ENCODE peak calls at places on chromosomes 12 and 14, in five cellular contexts. F is lung, Y is lower lobe of right lung, U is sigmoid colon, I is fibroblast of mammary gland. T is an unnamed sample.

GRCh38 chr12:75862692-75863471 is 168.7 kb downstream of the PHLDA1 start:
- DNase-seq in F (no peak), Y (no peak), U (no peak), I (peak), T (peak)

GRCh38 chr14:52222901-52223300 is 44.6 kb upstream of the PTGDR start:
- DNase-seq in F (no peak), Y (no peak), U (no peak), I (no peak), T (no peak)

GRCh38 chr14:92969470-92970232 is 46.7 kb downstream of the CHGA start:
- DNase-seq in F (no peak), Y (peak), U (no peak), I (no peak), T (no peak)

GRCh38 chr14:98580131-98580678 is 691.8 kb downstream of the BCL11B start:
- DNase-seq in F (peak), Y (no peak), U (no peak), I (no peak), T (peak)

GRCh38 chr12:92987846-92988621 is 58.9 kb upstream of the EEA1 start:
- DNase-seq in F (peak), Y (peak), U (no peak), I (no peak), T (no peak)

GRCh38 chr12:3489057-3489456 is 1.9 kb upstream of the PRMT8 start:
- DNase-seq in F (no peak), Y (no peak), U (no peak), I (peak), T (no peak)

GRCh38 chr14:61934385-61934784 is 172.2 kb downstream of the SNAPC1 start:
- DNase-seq in F (no peak), Y (no peak), U (no peak), I (peak), T (peak)

GRCh38 chr14:99231850-99232401 is 40.1 kb downstream of the BCL11B start:
- DNase-seq in F (no peak), Y (peak), U (no peak), I (no peak), T (no peak)

GRCh38 chr14:51552768-51553426 is 98.8 kb upstream of the FRMD6 start:
- DNase-seq in F (no peak), Y (no peak), U (no peak), I (no peak), T (peak)

GRCh38 chr14:75928587-75929230 is 53.1 kb downstream of the TGFB3 start:
- DNase-seq in F (no peak), Y (no peak), U (no peak), I (peak), T (no peak)

GRCh38 chr12:6613015-6613775 is 6.0 kb upstream of the CHD4 start:
- DNase-seq in F (peak), Y (peak), U (peak), I (peak), T (peak)

GRCh38 chr14:95573313-95573712 is 38.5 kb downstream of the GLRX5 start:
- DNase-seq in F (no peak), Y (no peak), U (no peak), I (no peak), T (no peak)

GRCh38 chr12:54172102-54172630 is 16.6 kb downstream of the SMUG1 start:
- DNase-seq in F (no peak), Y (no peak), U (no peak), I (no peak), T (no peak)

DNA sequence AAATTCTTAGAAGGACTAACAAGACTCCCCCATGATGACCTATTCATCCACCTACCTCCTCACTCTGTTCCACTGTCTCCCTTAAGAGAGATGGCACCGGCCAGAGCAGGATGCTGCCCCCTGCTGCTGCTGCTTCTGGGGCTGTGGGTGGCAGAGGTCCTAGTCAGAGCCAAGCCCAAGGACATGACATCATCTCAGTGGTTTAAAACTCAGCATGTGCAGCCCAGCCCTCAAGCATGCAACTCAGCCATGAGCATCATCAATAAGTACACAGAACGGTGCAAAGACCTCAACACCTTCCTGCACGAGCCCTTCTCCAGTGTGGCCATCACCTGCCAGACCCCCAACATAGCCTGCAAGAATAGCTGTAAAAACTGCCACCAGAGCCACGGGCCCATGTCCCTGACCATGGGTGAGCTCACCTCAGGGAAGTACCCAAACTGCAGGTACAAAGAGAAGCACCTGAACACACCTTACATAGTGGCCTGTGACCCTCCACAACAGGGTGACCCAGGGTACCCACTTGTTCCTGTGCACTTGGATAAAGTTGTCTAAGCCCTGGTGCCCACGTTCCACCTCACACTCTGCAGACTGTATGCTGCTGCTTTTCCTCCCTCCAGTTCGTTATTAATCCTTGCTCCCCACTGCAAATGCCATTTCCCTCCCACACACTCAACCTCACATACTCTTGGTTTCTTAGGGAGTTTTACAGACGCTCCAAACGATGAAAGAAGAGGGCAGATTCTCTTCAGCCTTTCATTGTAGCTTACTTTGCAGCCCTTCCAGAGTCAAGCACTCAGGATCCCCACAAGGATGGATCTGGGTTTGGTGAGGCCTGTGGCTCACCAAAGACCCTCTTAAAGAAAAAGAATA is at the start of gene RNASE8:
- DNase-seq in F (no peak), Y (no peak), U (no peak), I (peak), T (no peak)
- TF ChIP-seq CTCF in F (no peak), Y (no peak), U (no peak), I (peak), T (no peak)

DNA sequence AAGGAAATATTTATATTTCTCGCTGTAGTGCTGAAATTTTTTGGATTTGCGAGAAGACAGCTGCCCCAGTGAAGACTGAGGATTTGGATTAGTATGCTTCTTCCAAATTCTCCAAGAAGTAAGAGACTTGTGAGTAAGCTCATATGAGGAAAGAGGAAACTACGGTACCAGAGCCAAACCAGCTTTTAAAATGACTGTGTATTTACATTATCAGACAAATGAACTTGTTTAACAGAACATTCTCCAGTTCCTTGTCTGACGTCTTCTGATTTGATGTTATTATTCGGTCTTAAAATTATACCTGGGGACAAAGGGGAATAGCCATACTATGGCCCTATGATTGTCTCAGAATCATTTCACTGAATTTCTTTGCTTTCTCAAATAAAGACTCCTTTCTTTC is 8.0 kb downstream of the CLEC12B start:
- DNase-seq in F (no peak), Y (no peak), U (no peak), I (no peak), T (peak)
- TF ChIP-seq CTCF in F (no peak), Y (no peak), U (no peak), I (no peak), T (no peak)

DNA sequence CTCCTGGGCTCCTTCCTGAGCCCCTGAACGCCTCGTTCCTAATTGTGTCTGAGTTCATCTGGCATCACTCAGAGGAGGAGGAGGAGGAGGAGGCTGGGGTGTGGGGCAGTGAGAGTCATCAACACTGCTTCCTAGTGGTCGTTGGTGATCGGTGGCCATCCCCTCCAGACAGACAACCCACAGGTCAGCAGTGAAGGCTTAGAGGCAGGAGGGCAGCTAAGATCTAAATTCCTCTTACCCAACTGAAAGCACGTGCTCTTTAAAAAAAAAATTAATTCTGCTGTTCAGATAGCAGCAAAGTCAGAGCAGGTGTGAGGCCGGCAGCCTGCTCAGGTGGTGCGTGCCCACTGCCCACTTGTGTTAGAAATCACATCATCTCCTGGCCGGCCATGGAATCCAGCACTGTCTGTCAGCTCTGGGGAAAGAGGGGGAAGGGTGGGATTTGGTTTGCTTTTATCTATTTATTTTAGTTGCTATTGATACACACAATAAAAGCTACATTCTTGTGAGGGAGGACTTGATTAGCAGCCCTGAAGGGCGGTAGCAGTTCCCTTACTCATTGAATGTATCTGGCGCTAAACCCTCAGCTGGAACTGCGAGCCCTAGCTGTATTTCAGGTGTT is 46.6 kb downstream of the PPP2R5C start:
- DNase-seq in F (no peak), Y (no peak), U (no peak), I (peak), T (no peak)
- TF ChIP-seq CTCF in F (no peak), Y (no peak), U (no peak), I (peak), T (peak)

GRCh38 chr14:65282909-65283253 is 129.6 kb upstream of the FUT8 start:
- DNase-seq in F (no peak), Y (no peak), U (no peak), I (no peak), T (no peak)
- TF ChIP-seq CTCF in F (no peak), Y (no peak), U (no peak), I (no peak), T (no peak)

GRCh38 chr14:57871487-57872080 is 5.7 kb upstream of the SLC35F4 start:
- DNase-seq in F (no peak), Y (no peak), U (no peak), I (peak), T (peak)
- TF ChIP-seq CTCF in F (no peak), Y (peak), U (no peak), I (peak), T (peak)

GRCh38 chr12:47602330-47602729 is 103.5 kb downstream of the RPAP3 start:
- DNase-seq in F (no peak), Y (no peak), U (no peak), I (no peak), T (no peak)

GRCh38 chr12:47601071-47601470 is 104.8 kb downstream of the RPAP3 start:
- DNase-seq in F (no peak), Y (no peak), U (no peak), I (no peak), T (no peak)

GRCh38 chr12:47604474-47604873 is 101.4 kb downstream of the RPAP3 start:
- DNase-seq in F (no peak), Y (no peak), U (no peak), I (no peak), T (peak)

GRCh38 chr12:47602949-47603558 is 102.8 kb downstream of the RPAP3 start:
- DNase-seq in F (no peak), Y (no peak), U (no peak), I (no peak), T (no peak)
- TF ChIP-seq CTCF in F (no peak), Y (no peak), U (no peak), I (no peak), T (no peak)

GRCh38 chr12:45217846-45218245 is 2.0 kb downstream of the ANO6 start:
- DNase-seq in F (no peak), Y (no peak), U (no peak), I (no peak), T (no peak)

GRCh38 chr12:45215419-45216296 is at the start of gene ANO6:
- DNase-seq in F (peak), Y (peak), U (peak), I (peak), T (peak)

GRCh38 chr12:45214739-45215418 is 1.0 kb upstream of the ANO6 start:
- DNase-seq in F (no peak), Y (no peak), U (no peak), I (peak), T (no peak)

GRCh38 chr12:45216297-45216982 is 545 bp downstream of the ANO6 start:
- DNase-seq in F (peak), Y (peak), U (peak), I (peak), T (peak)

DNA sequence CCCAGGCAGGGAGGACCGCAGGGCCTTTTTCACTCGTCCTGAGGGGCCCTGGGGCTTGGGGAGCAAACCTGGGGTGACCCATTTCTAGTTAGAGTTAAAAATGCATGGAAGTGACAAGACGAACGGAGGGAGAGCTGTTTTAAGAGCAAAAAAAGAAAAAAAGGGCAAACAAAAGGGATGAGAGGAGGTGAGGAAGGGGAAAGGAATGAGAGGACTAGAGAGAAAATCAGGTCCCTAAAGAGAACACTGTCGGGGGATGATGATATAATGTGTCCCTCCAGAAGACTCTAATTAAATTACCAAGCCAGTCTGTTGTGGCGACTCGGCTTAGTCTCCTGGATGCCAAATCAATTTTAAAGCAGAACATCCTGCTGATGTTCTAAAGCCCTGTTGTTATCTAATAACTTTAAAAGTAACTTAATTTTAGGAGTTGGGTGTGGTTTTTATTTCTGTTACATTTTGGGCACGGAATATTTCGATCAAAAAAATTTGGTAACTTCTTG is 1.1 kb downstream of the ANO6 start:
- DNase-seq in F (no peak), Y (no peak), U (no peak), I (peak), T (peak)
- TF ChIP-seq CTCF in F (no peak), Y (no peak), U (no peak), I (no peak), T (no peak)

DNA sequence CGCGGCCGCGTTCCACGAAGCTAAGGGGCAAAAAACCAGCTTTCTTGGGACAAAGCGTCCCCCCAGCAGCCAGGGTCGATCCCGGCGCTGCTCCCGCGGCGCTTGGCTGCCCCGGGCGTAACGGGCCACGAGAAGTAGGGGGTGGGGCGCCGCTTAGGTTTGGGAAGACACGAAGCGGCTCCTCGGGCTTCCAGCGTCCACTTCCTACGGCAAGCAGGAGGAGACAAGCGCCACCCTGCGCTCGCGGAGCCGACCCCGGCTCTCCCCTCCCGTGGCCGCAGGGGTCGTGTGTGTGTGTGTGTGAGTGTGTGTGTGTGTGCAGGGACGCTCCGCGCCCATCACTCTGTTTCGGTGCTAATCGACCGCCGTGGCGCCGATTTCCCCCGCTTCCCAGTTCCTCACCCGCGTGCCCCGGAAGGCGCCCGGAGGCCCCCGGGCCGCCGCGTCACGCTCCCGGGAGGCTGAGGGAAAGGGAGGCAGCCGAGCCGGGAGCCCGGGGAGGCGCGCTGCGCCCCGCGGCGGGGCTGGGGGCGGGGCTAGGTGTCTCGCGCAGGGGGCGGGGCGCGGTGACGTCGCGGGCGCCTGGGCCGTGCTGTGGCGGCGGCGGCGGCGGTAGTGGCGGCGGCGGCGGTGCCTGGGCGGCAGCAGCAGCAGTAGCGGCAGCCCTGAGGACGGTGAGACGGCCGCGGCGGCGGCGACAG is at the start of gene ERC1:
- DNase-seq in F (peak), Y (peak), U (peak), I (peak), T (peak)
- TF ChIP-seq CTCF in F (no peak), Y (no peak), U (no peak), I (no peak), T (no peak)

T was measured in PC-3.